ENCODE peak calls at places on chromosome X, in ten cellular contexts. One of them, this sample, is unnamed.

GRCh38 chrX:109049903-109050302 is 313.5 kb upstream of the IRS4 start:
- DNase-seq in stimulated activated CD4-positive, alpha-beta T cell treated with anti-CD3 and anti-CD28 coated beads, Interleukin-2, amount 100 ng/mL, for 24 hours: no peak
- DNase-seq in GM12892: no peak
- DNase-seq in amniotic epithelial cell: no peak
- DNase-seq in coronary artery: no peak
- DNase-seq in T-cell: no peak
- DNase-seq in MCF 10A: peak
- DNase-seq in BE2C: no peak
- DNase-seq in activated CD4-positive, CD25-positive, alpha-beta regulatory T cell treated with anti-CD3 and anti-CD28 coated beads, Interleukin-2, amount 50 U/mL, for 16 hours: no peak
- DNase-seq in AG08395: no peak
- DNase-seq in this sample: no peak

GRCh38 chrX:41332005-41332404 is 2.0 kb upstream of the DDX3X start:
- DNase-seq in stimulated activated CD4-positive, alpha-beta T cell treated with anti-CD3 and anti-CD28 coated beads, Interleukin-2, amount 100 ng/mL, for 24 hours: no peak
- DNase-seq in GM12892: no peak
- DNase-seq in amniotic epithelial cell: no peak
- DNase-seq in coronary artery: no peak
- DNase-seq in T-cell: no peak
- DNase-seq in MCF 10A: no peak
- DNase-seq in BE2C: no peak
- DNase-seq in activated CD4-positive, CD25-positive, alpha-beta regulatory T cell treated with anti-CD3 and anti-CD28 coated beads, Interleukin-2, amount 50 U/mL, for 16 hours: no peak
- DNase-seq in AG08395: no peak
- DNase-seq in this sample: no peak

GRCh38 chrX:69196666-69197065 is 31.4 kb upstream of the PJA1 start:
- DNase-seq in stimulated activated CD4-positive, alpha-beta T cell treated with anti-CD3 and anti-CD28 coated beads, Interleukin-2, amount 100 ng/mL, for 24 hours: no peak
- DNase-seq in GM12892: no peak
- DNase-seq in amniotic epithelial cell: peak
- DNase-seq in coronary artery: no peak
- DNase-seq in T-cell: no peak
- DNase-seq in MCF 10A: no peak
- DNase-seq in BE2C: peak
- DNase-seq in activated CD4-positive, CD25-positive, alpha-beta regulatory T cell treated with anti-CD3 and anti-CD28 coated beads, Interleukin-2, amount 50 U/mL, for 16 hours: no peak
- DNase-seq in AG08395: no peak
- DNase-seq in this sample: no peak

GRCh38 chrX:45508459-45508858 is 307.8 kb upstream of the DIPK2B start:
- DNase-seq in stimulated activated CD4-positive, alpha-beta T cell treated with anti-CD3 and anti-CD28 coated beads, Interleukin-2, amount 100 ng/mL, for 24 hours: no peak
- DNase-seq in GM12892: no peak
- DNase-seq in amniotic epithelial cell: no peak
- DNase-seq in coronary artery: no peak
- DNase-seq in T-cell: no peak
- DNase-seq in MCF 10A: peak
- DNase-seq in BE2C: no peak
- DNase-seq in activated CD4-positive, CD25-positive, alpha-beta regulatory T cell treated with anti-CD3 and anti-CD28 coated beads, Interleukin-2, amount 50 U/mL, for 16 hours: no peak
- DNase-seq in AG08395: no peak
- DNase-seq in this sample: no peak

GRCh38 chrX:49951524-49952193 is 29.3 kb downstream of the CLCN5 start:
- DNase-seq in stimulated activated CD4-positive, alpha-beta T cell treated with anti-CD3 and anti-CD28 coated beads, Interleukin-2, amount 100 ng/mL, for 24 hours: no peak
- DNase-seq in GM12892: no peak
- DNase-seq in amniotic epithelial cell: no peak
- DNase-seq in coronary artery: no peak
- DNase-seq in T-cell: no peak
- DNase-seq in MCF 10A: no peak
- DNase-seq in BE2C: peak
- DNase-seq in activated CD4-positive, CD25-positive, alpha-beta regulatory T cell treated with anti-CD3 and anti-CD28 coated beads, Interleukin-2, amount 50 U/mL, for 16 hours: no peak
- DNase-seq in AG08395: no peak
- DNase-seq in this sample: no peak

GRCh38 chrX:93422693-93423092 is 250.7 kb downstream of the NAP1L3 start:
- DNase-seq in stimulated activated CD4-positive, alpha-beta T cell treated with anti-CD3 and anti-CD28 coated beads, Interleukin-2, amount 100 ng/mL, for 24 hours: no peak
- DNase-seq in GM12892: no peak
- DNase-seq in amniotic epithelial cell: no peak
- DNase-seq in coronary artery: no peak
- DNase-seq in T-cell: no peak
- DNase-seq in MCF 10A: peak
- DNase-seq in BE2C: no peak
- DNase-seq in activated CD4-positive, CD25-positive, alpha-beta regulatory T cell treated with anti-CD3 and anti-CD28 coated beads, Interleukin-2, amount 50 U/mL, for 16 hours: no peak
- DNase-seq in AG08395: peak
- DNase-seq in this sample: no peak

GRCh38 chrX:331145-331771 is 12.7 kb upstream of the GTPBP6 start:
- DNase-seq in stimulated activated CD4-positive, alpha-beta T cell treated with anti-CD3 and anti-CD28 coated beads, Interleukin-2, amount 100 ng/mL, for 24 hours: no peak
- DNase-seq in GM12892: no peak
- DNase-seq in amniotic epithelial cell: peak
- DNase-seq in coronary artery: no peak
- DNase-seq in T-cell: no peak
- DNase-seq in MCF 10A: no peak
- DNase-seq in BE2C: peak
- DNase-seq in activated CD4-positive, CD25-positive, alpha-beta regulatory T cell treated with anti-CD3 and anti-CD28 coated beads, Interleukin-2, amount 50 U/mL, for 16 hours: no peak
- DNase-seq in AG08395: peak
- DNase-seq in this sample: no peak

GRCh38 chrX:113929004-113929403 is 654.9 kb upstream of the HTR2C start:
- DNase-seq in stimulated activated CD4-positive, alpha-beta T cell treated with anti-CD3 and anti-CD28 coated beads, Interleukin-2, amount 100 ng/mL, for 24 hours: no peak
- DNase-seq in GM12892: no peak
- DNase-seq in amniotic epithelial cell: peak
- DNase-seq in coronary artery: no peak
- DNase-seq in T-cell: no peak
- DNase-seq in MCF 10A: peak
- DNase-seq in BE2C: peak
- DNase-seq in activated CD4-positive, CD25-positive, alpha-beta regulatory T cell treated with anti-CD3 and anti-CD28 coated beads, Interleukin-2, amount 50 U/mL, for 16 hours: no peak
- DNase-seq in AG08395: peak
- DNase-seq in this sample: no peak

GRCh38 chrX:136336623-136337022 is 35.9 kb downstream of the ADGRG4 start:
- DNase-seq in stimulated activated CD4-positive, alpha-beta T cell treated with anti-CD3 and anti-CD28 coated beads, Interleukin-2, amount 100 ng/mL, for 24 hours: no peak
- DNase-seq in GM12892: no peak
- DNase-seq in amniotic epithelial cell: peak
- DNase-seq in coronary artery: no peak
- DNase-seq in T-cell: no peak
- DNase-seq in MCF 10A: peak
- DNase-seq in BE2C: no peak
- DNase-seq in activated CD4-positive, CD25-positive, alpha-beta regulatory T cell treated with anti-CD3 and anti-CD28 coated beads, Interleukin-2, amount 50 U/mL, for 16 hours: no peak
- DNase-seq in AG08395: no peak
- DNase-seq in this sample: no peak

GRCh38 chrX:3712080-3712869 is 1.2 kb downstream of the PRKX start:
- DNase-seq in stimulated activated CD4-positive, alpha-beta T cell treated with anti-CD3 and anti-CD28 coated beads, Interleukin-2, amount 100 ng/mL, for 24 hours: peak
- DNase-seq in GM12892: no peak
- DNase-seq in amniotic epithelial cell: no peak
- DNase-seq in coronary artery: no peak
- DNase-seq in T-cell: no peak
- DNase-seq in MCF 10A: peak
- DNase-seq in BE2C: peak
- DNase-seq in activated CD4-positive, CD25-positive, alpha-beta regulatory T cell treated with anti-CD3 and anti-CD28 coated beads, Interleukin-2, amount 50 U/mL, for 16 hours: no peak
- DNase-seq in AG08395: peak
- DNase-seq in this sample: no peak

GRCh38 chrX:53678667-53679066 is 7.9 kb downstream of the HUWE1 start:
- DNase-seq in stimulated activated CD4-positive, alpha-beta T cell treated with anti-CD3 and anti-CD28 coated beads, Interleukin-2, amount 100 ng/mL, for 24 hours: no peak
- DNase-seq in GM12892: no peak
- DNase-seq in amniotic epithelial cell: peak
- DNase-seq in coronary artery: no peak
- DNase-seq in T-cell: no peak
- DNase-seq in MCF 10A: peak
- DNase-seq in BE2C: no peak
- DNase-seq in activated CD4-positive, CD25-positive, alpha-beta regulatory T cell treated with anti-CD3 and anti-CD28 coated beads, Interleukin-2, amount 50 U/mL, for 16 hours: no peak
- DNase-seq in AG08395: no peak
- DNase-seq in this sample: no peak

GRCh38 chrX:133685806-133686205 is 270.5 kb upstream of the GPC4 start:
- DNase-seq in stimulated activated CD4-positive, alpha-beta T cell treated with anti-CD3 and anti-CD28 coated beads, Interleukin-2, amount 100 ng/mL, for 24 hours: no peak
- DNase-seq in GM12892: no peak
- DNase-seq in amniotic epithelial cell: no peak
- DNase-seq in coronary artery: no peak
- DNase-seq in T-cell: no peak
- DNase-seq in MCF 10A: no peak
- DNase-seq in BE2C: peak
- DNase-seq in activated CD4-positive, CD25-positive, alpha-beta regulatory T cell treated with anti-CD3 and anti-CD28 coated beads, Interleukin-2, amount 50 U/mL, for 16 hours: no peak
- DNase-seq in AG08395: no peak
- DNase-seq in this sample: no peak

GRCh38 chrX:13646154-13646549 is 6.8 kb upstream of the TCEANC start:
- DNase-seq in stimulated activated CD4-positive, alpha-beta T cell treated with anti-CD3 and anti-CD28 coated beads, Interleukin-2, amount 100 ng/mL, for 24 hours: peak
- DNase-seq in GM12892: no peak
- DNase-seq in amniotic epithelial cell: peak
- DNase-seq in coronary artery: no peak
- DNase-seq in T-cell: no peak
- DNase-seq in MCF 10A: peak
- DNase-seq in BE2C: peak
- DNase-seq in activated CD4-positive, CD25-positive, alpha-beta regulatory T cell treated with anti-CD3 and anti-CD28 coated beads, Interleukin-2, amount 50 U/mL, for 16 hours: no peak
- DNase-seq in AG08395: peak
- DNase-seq in this sample: no peak

GRCh38 chrX:18674788-18675735 is 3.2 kb upstream of the RS1 start:
- DNase-seq in stimulated activated CD4-positive, alpha-beta T cell treated with anti-CD3 and anti-CD28 coated beads, Interleukin-2, amount 100 ng/mL, for 24 hours: peak
- DNase-seq in GM12892: peak
- DNase-seq in amniotic epithelial cell: peak
- DNase-seq in coronary artery: peak
- DNase-seq in T-cell: peak
- DNase-seq in MCF 10A: peak
- DNase-seq in BE2C: peak
- DNase-seq in activated CD4-positive, CD25-positive, alpha-beta regulatory T cell treated with anti-CD3 and anti-CD28 coated beads, Interleukin-2, amount 50 U/mL, for 16 hours: peak
- DNase-seq in AG08395: peak
- DNase-seq in this sample: no peak

GRCh38 chrX:19774905-19775304 is 112.5 kb downstream of the SH3KBP1 start:
- DNase-seq in stimulated activated CD4-positive, alpha-beta T cell treated with anti-CD3 and anti-CD28 coated beads, Interleukin-2, amount 100 ng/mL, for 24 hours: no peak
- DNase-seq in GM12892: no peak
- DNase-seq in amniotic epithelial cell: no peak
- DNase-seq in coronary artery: no peak
- DNase-seq in T-cell: no peak
- DNase-seq in MCF 10A: no peak
- DNase-seq in BE2C: no peak
- DNase-seq in activated CD4-positive, CD25-positive, alpha-beta regulatory T cell treated with anti-CD3 and anti-CD28 coated beads, Interleukin-2, amount 50 U/mL, for 16 hours: no peak
- DNase-seq in AG08395: no peak
- DNase-seq in this sample: no peak

GRCh38 chrX:109577055-109577454 is 40.4 kb downstream of the NXT2 start:
- DNase-seq in stimulated activated CD4-positive, alpha-beta T cell treated with anti-CD3 and anti-CD28 coated beads, Interleukin-2, amount 100 ng/mL, for 24 hours: no peak
- DNase-seq in GM12892: no peak
- DNase-seq in amniotic epithelial cell: no peak
- DNase-seq in coronary artery: no peak
- DNase-seq in T-cell: no peak
- DNase-seq in MCF 10A: no peak
- DNase-seq in BE2C: no peak
- DNase-seq in activated CD4-positive, CD25-positive, alpha-beta regulatory T cell treated with anti-CD3 and anti-CD28 coated beads, Interleukin-2, amount 50 U/mL, for 16 hours: no peak
- DNase-seq in AG08395: no peak
- DNase-seq in this sample: no peak

GRCh38 chrX:13119386-13119785 is 75.0 kb upstream of the FAM9C start:
- DNase-seq in stimulated activated CD4-positive, alpha-beta T cell treated with anti-CD3 and anti-CD28 coated beads, Interleukin-2, amount 100 ng/mL, for 24 hours: no peak
- DNase-seq in GM12892: no peak
- DNase-seq in amniotic epithelial cell: peak
- DNase-seq in coronary artery: no peak
- DNase-seq in T-cell: no peak
- DNase-seq in MCF 10A: no peak
- DNase-seq in BE2C: no peak
- DNase-seq in activated CD4-positive, CD25-positive, alpha-beta regulatory T cell treated with anti-CD3 and anti-CD28 coated beads, Interleukin-2, amount 50 U/mL, for 16 hours: no peak
- DNase-seq in AG08395: peak
- DNase-seq in this sample: no peak

GRCh38 chrX:71181558-71181909 is 36.9 kb downstream of the NLGN3 start:
- DNase-seq in stimulated activated CD4-positive, alpha-beta T cell treated with anti-CD3 and anti-CD28 coated beads, Interleukin-2, amount 100 ng/mL, for 24 hours: peak
- DNase-seq in GM12892: no peak
- DNase-seq in amniotic epithelial cell: no peak
- DNase-seq in coronary artery: no peak
- DNase-seq in T-cell: no peak
- DNase-seq in MCF 10A: no peak
- DNase-seq in BE2C: no peak
- DNase-seq in activated CD4-positive, CD25-positive, alpha-beta regulatory T cell treated with anti-CD3 and anti-CD28 coated beads, Interleukin-2, amount 50 U/mL, for 16 hours: no peak
- DNase-seq in AG08395: no peak
- DNase-seq in this sample: no peak

GRCh38 chrX:7420712-7421111 is 272.8 kb upstream of the PUDP start:
- DNase-seq in stimulated activated CD4-positive, alpha-beta T cell treated with anti-CD3 and anti-CD28 coated beads, Interleukin-2, amount 100 ng/mL, for 24 hours: no peak
- DNase-seq in GM12892: no peak
- DNase-seq in amniotic epithelial cell: no peak
- DNase-seq in coronary artery: no peak
- DNase-seq in T-cell: no peak
- DNase-seq in MCF 10A: no peak
- DNase-seq in BE2C: no peak
- DNase-seq in activated CD4-positive, CD25-positive, alpha-beta regulatory T cell treated with anti-CD3 and anti-CD28 coated beads, Interleukin-2, amount 50 U/mL, for 16 hours: no peak
- DNase-seq in AG08395: no peak
- DNase-seq in this sample: no peak

GRCh38 chrX:24207826-24208225 is 58.3 kb downstream of the ZFX start:
- DNase-seq in stimulated activated CD4-positive, alpha-beta T cell treated with anti-CD3 and anti-CD28 coated beads, Interleukin-2, amount 100 ng/mL, for 24 hours: no peak
- DNase-seq in GM12892: no peak
- DNase-seq in amniotic epithelial cell: peak
- DNase-seq in coronary artery: no peak
- DNase-seq in T-cell: no peak
- DNase-seq in MCF 10A: peak
- DNase-seq in BE2C: no peak
- DNase-seq in activated CD4-positive, CD25-positive, alpha-beta regulatory T cell treated with anti-CD3 and anti-CD28 coated beads, Interleukin-2, amount 50 U/mL, for 16 hours: no peak
- DNase-seq in AG08395: no peak
- DNase-seq in this sample: no peak